ENCODE peak calls at places on chromosomes 12 and 14, in four cellular contexts. S is tibial artery, D is pancreas, Q is colonic mucosa. M is an unnamed sample. For H3K27me3, the result is how much of the 10 kb centered on the place peaks cover.

GRCh38 chr12:86600664-86601231 is 344.6 kb upstream of the MGAT4C start:
- DNase-seq in S (peak), D (no peak), Q (no peak), M (no peak)

GRCh38 chr14:103562385-103563088 is at the start of the genes BAG5 and COA8:
- DNase-seq in S (peak), D (peak), Q (peak), M (peak)

GRCh38 chr14:85867450-85867849 is 337.5 kb downstream of the FLRT2 start:
- DNase-seq in S (no peak), D (no peak), Q (no peak), M (no peak)

GRCh38 chr14:55133416-55133815 is 4.4 kb downstream of the LGALS3 start:
- DNase-seq in S (no peak), D (no peak), Q (no peak), M (no peak)

GRCh38 chr14:29814153-29815057 is 113.2 kb downstream of the PRKD1 start:
- DNase-seq in S (no peak), D (peak), Q (no peak), M (peak)

GRCh38 chr12:40942326-40942725 is 245.8 kb upstream of the PDZRN4 start:
- DNase-seq in S (no peak), D (no peak), Q (no peak), M (no peak)

GRCh38 chr14:80681651-80682050 is 259.9 kb downstream of the CEP128 start:
- DNase-seq in S (no peak), D (no peak), Q (no peak), M (no peak)

GRCh38 chr12:123671876-123672275 is 963 bp downstream of the TCTN2 start:
- DNase-seq in S (no peak), D (no peak), Q (no peak), M (no peak)

GRCh38 chr14:103172921-103173320 is 49.7 kb downstream of the TNFAIP2 start:
- DNase-seq in S (no peak), D (no peak), Q (no peak), M (no peak)

GRCh38 chr14:75147423-75148071 is 20.7 kb upstream of the NEK9 start:
- DNase-seq in S (peak), D (peak), Q (peak), M (no peak)

GRCh38 chr14:96151242-96151641 is 53.4 kb upstream of the BDKRB2 start:
- DNase-seq in S (no peak), D (no peak), Q (peak), M (no peak)

GRCh38 chr14:99749142-99749541 is 44.1 kb upstream of the EML1 start:
- DNase-seq in S (no peak), D (no peak), Q (no peak), M (no peak)

GRCh38 chr14:72715910-72716268 is 178.0 kb downstream of the DPF3 start:
- DNase-seq in S (peak), D (no peak), Q (no peak), M (no peak)

GRCh38 chr12:121357331-121357730 is 5.1 kb upstream of the ANAPC5 start:
- DNase-seq in S (no peak), D (no peak), Q (no peak), M (no peak)

GRCh38 chr12:40691913-40692616 is at the start of gene CNTN1:
- DNase-seq in S (no peak), D (peak), Q (peak), M (peak)

GRCh38 chr12:57031228-57031670 is 14.9 kb upstream of the TAC3 start:
- DNase-seq in S (no peak), D (no peak), Q (peak), M (no peak)

GRCh38 chr14:68781161-68782021 is 11.5 kb downstream of the ZFP36L1 start:
- DNase-seq in S (no peak), D (peak), Q (peak), M (peak)

GRCh38 chr12:40921563-40922163 is 229.4 kb downstream of the CNTN1 start:
- DNase-seq in S (no peak), D (no peak), Q (no peak), M (peak)

GRCh38 chr14:60508707-60509437 is at the start of gene SIX6:
- DNase-seq in S (no peak), D (no peak), Q (no peak), M (no peak)

GRCh38 chr12:103840399-103840880 is 594 bp downstream of the NT5DC3 start:
- DNase-seq in S (peak), D (peak), Q (no peak), M (no peak)

GRCh38 chr12:10115311-10115710 is 14.7 kb downstream of the CLEC7A start:
- DNase-seq in S (no peak), D (no peak), Q (no peak), M (no peak)

DNA sequence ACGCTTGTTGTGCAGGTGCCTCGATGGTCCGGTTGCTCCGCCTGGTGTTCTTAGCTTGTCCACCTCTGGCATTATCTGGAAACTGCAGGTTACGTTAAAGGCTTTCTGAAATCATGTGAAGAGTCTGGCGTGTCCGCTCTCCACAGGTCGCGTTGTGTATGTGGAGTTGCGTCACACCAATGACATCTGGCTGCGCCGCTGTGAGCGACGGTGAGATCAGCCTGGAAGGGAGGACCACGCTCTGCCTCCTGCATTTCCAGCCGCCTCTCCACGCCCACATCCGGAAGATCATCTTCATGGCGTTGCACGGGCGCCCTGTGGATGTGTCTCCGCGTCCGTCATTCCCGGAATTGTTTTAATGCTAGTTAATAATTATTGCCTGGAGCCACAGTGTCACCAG is 50.6 kb upstream of the GALNT9 start:
- DNase-seq in S (no peak), D (no peak), Q (no peak), M (no peak)
- H3K27me3 ChIP-seq in S (under half), D (under half), Q (under half), M (under half)

GRCh38 chr14:24435192-24435810 is 5.5 kb downstream of the KHNYN start:
- DNase-seq in S (no peak), D (no peak), Q (no peak), M (no peak)

GRCh38 chr14:24435998-24436354 is 6.2 kb downstream of the KHNYN start:
- DNase-seq in S (no peak), D (no peak), Q (no peak), M (no peak)

GRCh38 chr14:24432259-24433131 is 2.7 kb downstream of the KHNYN start:
- DNase-seq in S (peak), D (no peak), Q (no peak), M (no peak)

GRCh38 chr14:24436355-24437019 is 6.1 kb downstream of the SDR39U1 start:
- DNase-seq in S (no peak), D (no peak), Q (no peak), M (peak)

GRCh38 chr14:24434676-24435075 is 4.9 kb downstream of the KHNYN start:
- DNase-seq in S (no peak), D (no peak), Q (no peak), M (no peak)
- H3K27ac ChIP-seq in S (no peak), D (no peak), Q (no peak), M (no peak)

GRCh38 chr12:48010366-48010970 is 6.2 kb upstream of the COL2A1 start:
- DNase-seq in S (no peak), D (no peak), Q (no peak), M (no peak)
- H3K27me3 ChIP-seq in S (under half), D (under half), Q (under half), M (under half)

GRCh38 chr12:54032220-54032619 is 630 bp upstream of the HOXC5 start:
- DNase-seq in S (no peak), D (no peak), Q (no peak), M (no peak)

GRCh38 chr12:54033106-54033979 is 493 bp downstream of the HOXC5 start:
- DNase-seq in S (peak), D (no peak), Q (no peak), M (peak)

GRCh38 chr12:54033980-54034783 is 1.3 kb downstream of the HOXC5 start:
- DNase-seq in S (peak), D (no peak), Q (no peak), M (no peak)

GRCh38 chr12:54030889-54031860 is 1.7 kb upstream of the HOXC5 start:
- DNase-seq in S (peak), D (no peak), Q (no peak), M (no peak)

GRCh38 chr12:54032627-54033100 is at the start of gene HOXC5:
- DNase-seq in S (peak), D (peak), Q (peak), M (peak)
- H3K27ac ChIP-seq in S (peak), D (no peak), Q (no peak), M (peak)

DNA sequence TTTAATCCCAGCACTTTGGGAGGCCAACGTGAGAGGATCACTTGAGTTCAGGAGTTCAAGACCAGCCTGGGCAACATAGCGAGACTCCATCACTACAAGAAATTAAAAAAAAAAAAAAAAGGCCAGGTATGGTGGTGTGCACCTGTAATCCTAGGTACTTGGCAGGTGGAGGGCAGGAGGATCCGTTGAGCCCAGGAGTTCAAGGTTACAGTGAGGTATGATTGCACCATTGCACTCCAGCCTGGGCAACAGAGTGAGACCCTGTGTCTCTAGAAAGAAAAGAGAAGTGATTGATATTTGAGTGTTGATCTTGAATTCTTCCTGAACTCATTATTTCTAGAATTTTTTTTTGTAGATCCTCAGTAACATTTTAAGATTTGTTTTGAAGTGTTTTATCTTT is 59.4 kb downstream of the ADIPOR2 start:
- DNase-seq in S (no peak), D (no peak), Q (no peak), M (no peak)
- H3K27me3 ChIP-seq in S (under half), D (under half), Q (under half), M (under half)

DNA sequence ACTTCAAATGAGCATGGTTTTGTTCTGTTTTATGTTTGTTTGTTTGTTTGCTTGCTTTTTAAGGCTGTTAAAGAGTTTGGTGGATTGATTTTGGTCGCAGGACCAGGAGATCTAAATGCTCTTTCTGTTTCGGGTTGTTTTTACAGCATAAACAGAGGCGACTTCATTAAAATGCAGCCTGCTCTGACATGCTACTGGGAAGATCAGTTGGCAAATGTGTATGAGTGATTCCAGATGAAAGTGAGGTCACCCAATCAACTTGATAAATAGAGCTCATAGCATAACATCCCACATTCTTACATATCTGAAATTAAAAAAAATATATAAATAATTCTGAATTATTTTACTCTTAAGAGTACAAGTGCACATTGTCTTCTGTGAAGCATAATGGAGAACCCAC is 947.7 kb downstream of the GALC start:
- DNase-seq in S (no peak), D (no peak), Q (no peak), M (no peak)
- H3K27ac ChIP-seq in S (no peak), D (no peak), Q (no peak), M (no peak)

M was measured in small intestine.